ENCODE peak calls at places on chromosomes 5 and 9, in eight cellular contexts. M is anterior cingulate cortex; I is activated CD4-positive, alpha-beta T cell treated with anti-CD3 and anti-CD28 coated beads for 24 hours; S is amniotic epithelial cell; R is foreskin fibroblast; T is activated B cell treated with CpG ODN at 0.5 μM for 24 hours; A is Peyer's patch; N is T-helper 9 cell. K is an unnamed sample.

GRCh38 chr9:32136700-32137339 is 247.6 kb upstream of the ACO1 start:
- DNase-seq in A (no peak), S (no peak), T (no peak), M (no peak), I (no peak), R (no peak), N (no peak), K (peak; percentile 69)

GRCh38 chr5:149125386-149125891 is 15.9 kb upstream of the ABLIM3 start:
- DNase-seq in I (no peak), R (no peak), T (no peak), M (no peak), A (no peak), S (peak; percentile 31), N (no peak), K (peak; percentile 92)

GRCh38 chr9:96327694-96328352 is 25.8 kb upstream of the HSD17B3 start:
- DNase-seq in R (peak; percentile 46), A (peak; percentile 58), T (no peak), S (peak; percentile 41), N (peak; percentile 11), I (peak; percentile 48), M (peak; percentile 22), K (peak; percentile 57)

GRCh38 chr9:112793213-112793810 is 42.8 kb downstream of the SNX30 start:
- DNase-seq in R (peak; percentile 32), T (peak; percentile 72), M (peak; percentile 67), A (peak; percentile 76), I (peak; percentile 69), S (peak; percentile 51), N (peak; percentile 78), K (peak; percentile 88)

GRCh38 chr5:99674086-99674485 is 745.3 kb upstream of the CHD1 start:
- DNase-seq in M (no peak), I (no peak), T (no peak), N (no peak), R (no peak), S (no peak), A (no peak), K (no peak)

GRCh38 chr5:1110930-1111726 is 735 bp downstream of the SLC12A7 start:
- DNase-seq in A (no peak), N (no peak), I (no peak), M (no peak), S (no peak), R (no peak), T (no peak), K (no peak)

GRCh38 chr5:164002214-164002613 is 496.8 kb downstream of the MAT2B start:
- DNase-seq in S (no peak), N (no peak), R (no peak), M (no peak), T (no peak), A (no peak), I (no peak), K (no peak)

GRCh38 chr5:143349127-143349526 is 54.4 kb downstream of the NR3C1 start:
- DNase-seq in M (no peak), T (no peak), A (no peak), I (no peak), N (no peak), R (no peak), S (peak; percentile 47), K (no peak)

GRCh38 chr5:59544573-59544972 is 349.0 kb downstream of the PDE4D start:
- DNase-seq in R (no peak), T (no peak), S (no peak), A (no peak), N (no peak), M (no peak), I (no peak), K (no peak)

GRCh38 chr5:93186031-93186682 is 394.9 kb downstream of the NR2F1-AS1 start:
- DNase-seq in N (no peak), M (no peak), I (no peak), A (no peak), T (no peak), S (peak; percentile 57), R (peak; percentile 72), K (no peak)

GRCh38 chr5:30849801-30850370 is 343.6 kb upstream of the CDH6 start:
- DNase-seq in S (peak; percentile 8), M (no peak), R (no peak), T (no peak), I (no peak), N (no peak), A (no peak), K (peak; percentile 65)

GRCh38 chr5:81435023-81435422 is 41.1 kb upstream of the ACOT12 start:
- DNase-seq in A (no peak), M (no peak), T (no peak), N (no peak), S (no peak), R (no peak), I (no peak), K (no peak)

GRCh38 chr5:52015760-52016159 is 632.5 kb downstream of the ISL1 start:
- DNase-seq in S (peak; percentile 18), T (no peak), A (no peak), N (no peak), I (no peak), R (no peak), M (no peak), K (peak; percentile 45)

GRCh38 chr5:7347377-7347776 is 48.6 kb upstream of the ADCY2 start:
- DNase-seq in R (no peak), S (no peak), M (no peak), A (no peak), N (no peak), I (no peak), T (no peak), K (no peak)

GRCh38 chr5:113022661-113023060 is 46.1 kb downstream of the DCP2 start:
- DNase-seq in I (peak; percentile 3), R (no peak), S (peak; percentile 52), M (no peak), N (no peak), A (no peak), T (no peak), K (no peak)

GRCh38 chr5:140178482-140179116 is 3.6 kb downstream of the CYSTM1 start:
- DNase-seq in I (no peak), N (no peak), T (no peak), A (no peak), M (no peak), R (no peak), S (no peak), K (no peak)

GRCh38 chr9:9893837-9894236 is 719.0 kb downstream of the PTPRD start:
- DNase-seq in S (peak; percentile 31), I (no peak), R (no peak), N (no peak), M (no peak), A (no peak), T (no peak), K (no peak)

GRCh38 chr9:121564861-121565260 is 65.2 kb upstream of the GGTA1 start:
- DNase-seq in N (no peak), S (no peak), R (no peak), M (no peak), T (no peak), I (no peak), A (no peak), K (peak; percentile 78)

GRCh38 chr9:114434878-114435311 is 47.1 kb upstream of the AKNA start:
- DNase-seq in S (peak; percentile 32), N (no peak), I (no peak), T (no peak), R (peak; percentile 11), A (no peak), M (no peak), K (peak; percentile 74)

GRCh38 chr5:61754792-61755191 is 422.7 kb downstream of the ZSWIM6 start:
- DNase-seq in S (no peak), A (no peak), T (no peak), N (no peak), M (no peak), R (no peak), I (no peak), K (no peak)

GRCh38 chr9:23551171-23551795 is 274.8 kb downstream of the ELAVL2 start:
- DNase-seq in M (no peak), N (no peak), S (no peak), A (no peak), R (no peak), I (no peak), T (no peak), K (no peak)

GRCh38 chr5:178419196-178419595 is 171.0 kb downstream of the COL23A1 start:
- DNase-seq in I (no peak), T (no peak), S (no peak), M (no peak), A (no peak), N (no peak), R (no peak), K (peak; percentile 59)

GRCh38 chr5:169094586-169095409 is 206.1 kb downstream of the SLIT3 start:
- DNase-seq in I (no peak), T (no peak), A (no peak), S (peak; percentile 81), M (no peak), N (no peak), R (peak; percentile 45), K (no peak)

GRCh38 chr9:137724114-137724445 is 105.3 kb downstream of the EHMT1 start:
- DNase-seq in R (peak; percentile 20), S (peak; percentile 65), I (no peak), A (no peak), N (no peak), T (no peak), M (no peak), K (peak; percentile 96)

GRCh38 chr5:73417307-73418035 is 31.1 kb downstream of the FOXD1 start:
- DNase-seq in M (no peak), S (peak; percentile 23), T (no peak), R (no peak), N (no peak), I (no peak), A (no peak), K (no peak)

GRCh38 chr9:118871531-118871930 is 497.7 kb downstream of the BRINP1 start:
- DNase-seq in A (no peak), T (no peak), S (no peak), N (no peak), I (no peak), R (no peak), M (no peak), K (no peak)

GRCh38 chr5:136957428-136957827 is 541.7 kb downstream of the SPOCK1 start:
- DNase-seq in I (no peak), A (no peak), R (no peak), M (no peak), S (no peak), N (no peak), T (no peak), K (no peak)

GRCh38 chr9:86308687-86309086 is 26.3 kb upstream of the ISCA1 start:
- DNase-seq in N (no peak), I (no peak), S (peak; percentile 27), R (no peak), A (no peak), T (no peak), M (no peak), K (no peak)

GRCh38 chr5:30063503-30063902 is 1130.0 kb upstream of the CDH6 start:
- DNase-seq in T (no peak), M (no peak), S (no peak), N (no peak), A (no peak), R (no peak), I (no peak), K (no peak)

GRCh38 chr5:102802704-102803458 is 47.8 kb downstream of the PAM start:
- DNase-seq in I (no peak), R (no peak), N (no peak), M (no peak), S (no peak), A (no peak), T (no peak), K (no peak)

GRCh38 chr9:136590788-136591187 is 44.9 kb upstream of the NOTCH1 start:
- DNase-seq in N (no peak), R (no peak), T (no peak), S (no peak), I (no peak), M (no peak), A (no peak), K (no peak)

GRCh38 chr5:58885265-58885664 is 302.4 kb downstream of the RAB3C start:
- DNase-seq in R (no peak), A (no peak), M (no peak), T (no peak), S (no peak), I (no peak), N (no peak), K (no peak)

GRCh38 chr5:95773325-95774059 is 42.4 kb downstream of the RHOBTB3 start:
- DNase-seq in N (no peak), S (peak; percentile 74), A (no peak), R (peak; percentile 52), M (no peak), T (no peak), I (no peak), K (no peak)

GRCh38 chr5:79229357-79230174 is 6.4 kb upstream of the JMY start:
- DNase-seq in I (no peak), N (peak; percentile 7), S (no peak), R (peak; percentile 88), T (no peak), A (no peak), M (no peak), K (no peak)

K was measured in islet precursor cell.